ENCODE peak calls at places on chromosomes 2 and 18, in seven cellular contexts. L is HepG2, R is IMR-90, V is HCT116, Q is upper lobe of left lung, T is A549, D is ovary. S is an unnamed sample. For H3K9me3 and H3K4me1, the result is how much of the 10 kb centered on the place peaks cover.

GRCh38 chr2:196987654-196988364 is 61.3 kb upstream of the PGAP1 start:
- DNase-seq in L (peak), V (peak), Q (no peak), T (peak), D (no peak), R (peak), S (no peak)

GRCh38 chr2:182068811-182069210 is 83.2 kb downstream of the PPP1R1C start:
- DNase-seq in L (no peak), T (peak), Q (no peak), R (no peak), D (no peak), V (no peak), S (no peak)

GRCh38 chr2:120884406-120885290 is 149.0 kb downstream of the GLI2 start:
- DNase-seq in L (no peak), T (no peak), V (no peak), Q (no peak), D (peak), R (no peak), S (no peak)

GRCh38 chr18:42024131-42024530 is 69.1 kb downstream of the PIK3C3 start:
- DNase-seq in T (no peak), Q (no peak), V (no peak), L (no peak), R (no peak), D (no peak), S (no peak)

GRCh38 chr2:15893085-15893484 is 47.3 kb upstream of the MYCN start:
- DNase-seq in Q (no peak), D (no peak), L (no peak), T (no peak), R (no peak), V (no peak), S (no peak)

GRCh38 chr2:98824256-98825042 is 93.5 kb upstream of the MGAT4A start:
- DNase-seq in T (no peak), V (no peak), R (no peak), D (no peak), Q (no peak), L (no peak), S (no peak)

GRCh38 chr18:68040198-68040597 is 523.7 kb upstream of the DSEL start:
- DNase-seq in T (no peak), D (no peak), Q (no peak), V (no peak), R (no peak), L (no peak), S (no peak)

GRCh38 chr18:42954887-42955286 is 160.6 kb downstream of the RIT2 start:
- DNase-seq in L (no peak), Q (no peak), R (no peak), D (no peak), T (no peak), V (no peak), S (no peak)

GRCh38 chr2:207565736-207566135 is 36.0 kb downstream of the CREB1 start:
- DNase-seq in D (no peak), Q (no peak), V (no peak), T (no peak), L (no peak), R (no peak), S (no peak)

GRCh38 chr2:44201648-44202047 is 33.0 kb downstream of the PPM1B start:
- DNase-seq in Q (no peak), D (no peak), V (no peak), T (no peak), R (no peak), L (no peak), S (no peak)

GRCh38 chr18:68263481-68263880 is 451.4 kb downstream of the TMX3 start:
- DNase-seq in R (peak), V (no peak), D (no peak), L (no peak), Q (no peak), T (no peak), S (no peak)

GRCh38 chr2:3034396-3034795 is 343.2 kb downstream of the EIPR1 start:
- DNase-seq in V (no peak), R (no peak), T (no peak), L (no peak), D (no peak), Q (no peak), S (no peak)

GRCh38 chr2:127581516-127582490 is 46.3 kb downstream of the MYO7B start:
- DNase-seq in V (no peak), R (no peak), Q (peak), T (no peak), L (no peak), D (peak), S (no peak)

GRCh38 chr2:100539221-100539620 is 23.6 kb upstream of the PDCL3 start:
- DNase-seq in D (no peak), Q (no peak), V (no peak), T (no peak), R (no peak), L (no peak), S (no peak)

DNA sequence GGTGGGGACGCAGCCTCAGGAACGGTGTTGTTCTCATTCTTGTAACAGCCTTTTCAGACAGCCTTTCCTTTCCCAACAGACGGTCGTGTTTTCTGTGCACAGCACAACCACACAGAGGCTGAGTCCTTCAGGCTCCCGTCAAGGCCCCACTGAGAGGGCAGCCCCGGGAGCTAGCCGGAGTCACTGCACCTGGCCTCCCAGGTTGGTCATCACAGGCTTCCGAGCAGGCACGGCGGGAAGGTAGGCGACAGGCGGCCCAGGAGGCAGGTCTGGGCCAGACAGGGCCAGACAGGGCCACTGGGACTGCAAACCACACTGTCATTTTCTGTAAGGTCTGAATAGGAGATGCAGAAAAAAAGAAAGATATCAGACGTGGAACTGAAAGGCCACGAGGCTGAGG is 570.8 kb downstream of the GALR1 start:
- DNase-seq in L (no peak), D (no peak), Q (no peak), T (no peak), V (no peak), R (no peak), S (no peak)
- H3K9me3 ChIP-seq in L (under half), D (under half), Q (under half), T (under half), V (under half), R (under half), S (under half)

GRCh38 chr2:108833219-108833618 is 46.6 kb downstream of the CCDC138 start:
- DNase-seq in L (peak), T (no peak), R (peak), V (no peak), Q (no peak), D (no peak), S (no peak)
- H3K4me1 ChIP-seq in L (under half), T (under half), R (under half), V (under half), Q (under half), D (under half), S (under half)

DNA sequence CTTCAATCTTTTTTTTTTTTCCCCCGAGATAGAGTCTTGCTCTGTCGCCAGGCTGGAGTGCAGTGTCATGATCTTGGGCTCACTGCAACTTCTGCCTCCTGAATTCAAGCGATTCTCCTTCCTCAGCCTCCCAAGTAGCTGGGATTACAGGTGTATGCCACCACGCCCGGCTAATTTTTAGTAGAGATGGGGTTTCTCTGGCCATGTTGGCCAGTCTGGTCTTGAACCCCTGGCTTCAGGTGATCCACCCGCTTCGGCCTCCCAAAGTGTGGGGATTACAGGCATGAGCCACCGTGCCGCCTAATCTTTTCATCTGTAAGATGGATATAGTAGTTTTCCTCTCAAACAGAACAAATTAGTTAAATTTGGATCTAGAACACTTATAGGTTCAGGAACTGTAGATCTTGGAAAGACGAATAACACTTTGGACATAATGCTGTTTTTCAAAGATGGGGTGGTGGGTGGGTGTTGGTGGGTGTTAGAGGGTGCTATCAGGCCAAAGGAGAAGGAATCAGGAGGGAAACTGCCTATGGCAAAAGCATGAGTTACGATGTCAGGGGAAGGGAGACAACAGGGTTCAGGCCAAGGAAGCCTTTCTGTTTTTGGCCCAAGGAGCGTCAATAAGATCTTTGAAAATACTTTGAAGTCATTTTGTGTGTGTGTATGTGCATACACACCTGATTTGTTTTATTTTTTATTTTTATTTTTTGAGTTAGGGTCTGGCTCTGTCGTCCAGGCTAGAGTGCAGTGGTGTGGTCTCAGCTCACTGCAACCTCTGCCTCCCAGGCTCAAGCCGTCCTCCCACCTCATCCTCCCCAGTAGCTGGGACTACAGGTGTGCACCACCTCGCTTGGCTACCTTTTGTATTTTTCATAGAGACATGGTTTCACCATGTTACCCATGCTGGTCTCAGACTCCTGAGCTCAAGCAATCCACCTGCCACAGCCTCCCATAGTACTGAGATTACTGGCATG is 6.8 kb downstream of the RPL37A start:
- DNase-seq in R (no peak), V (no peak), D (no peak), Q (no peak), L (no peak), T (no peak), S (no peak)
- TF ChIP-seq POLR2A in R (no peak), V (no peak), D (no peak), Q (no peak), L (peak), T (no peak), S (no peak)

DNA sequence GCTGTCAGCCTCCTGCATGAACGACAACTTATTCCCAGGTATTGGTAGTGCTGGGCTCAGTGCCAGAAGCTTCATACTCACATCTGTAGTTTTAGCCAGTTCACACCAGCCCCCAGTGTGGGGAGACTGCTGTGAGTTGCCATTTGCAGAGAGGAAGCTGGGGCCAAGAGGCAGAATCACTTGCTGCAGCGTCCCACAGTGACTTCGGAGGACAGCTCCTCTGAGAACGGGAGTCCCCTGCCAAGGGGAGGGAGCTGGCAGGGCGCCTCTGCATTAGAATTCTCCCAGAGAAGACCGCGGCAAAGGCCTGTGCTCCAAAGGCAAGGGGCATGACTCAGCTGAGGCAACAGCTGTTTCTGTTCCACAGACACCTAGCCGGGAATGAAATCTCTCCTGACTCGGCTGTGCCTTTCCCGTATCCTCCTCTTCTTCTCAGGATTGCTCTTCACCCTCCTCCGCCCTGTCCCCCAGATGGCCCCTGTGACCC is 17.8 kb downstream of the MAL start:
- DNase-seq in R (peak), D (peak), V (no peak), Q (peak), L (no peak), T (no peak), S (peak)
- H3K9me3 ChIP-seq in R (under half), D (under half), V (under half), Q (under half), L (under half), T (under half), S (under half)

DNA sequence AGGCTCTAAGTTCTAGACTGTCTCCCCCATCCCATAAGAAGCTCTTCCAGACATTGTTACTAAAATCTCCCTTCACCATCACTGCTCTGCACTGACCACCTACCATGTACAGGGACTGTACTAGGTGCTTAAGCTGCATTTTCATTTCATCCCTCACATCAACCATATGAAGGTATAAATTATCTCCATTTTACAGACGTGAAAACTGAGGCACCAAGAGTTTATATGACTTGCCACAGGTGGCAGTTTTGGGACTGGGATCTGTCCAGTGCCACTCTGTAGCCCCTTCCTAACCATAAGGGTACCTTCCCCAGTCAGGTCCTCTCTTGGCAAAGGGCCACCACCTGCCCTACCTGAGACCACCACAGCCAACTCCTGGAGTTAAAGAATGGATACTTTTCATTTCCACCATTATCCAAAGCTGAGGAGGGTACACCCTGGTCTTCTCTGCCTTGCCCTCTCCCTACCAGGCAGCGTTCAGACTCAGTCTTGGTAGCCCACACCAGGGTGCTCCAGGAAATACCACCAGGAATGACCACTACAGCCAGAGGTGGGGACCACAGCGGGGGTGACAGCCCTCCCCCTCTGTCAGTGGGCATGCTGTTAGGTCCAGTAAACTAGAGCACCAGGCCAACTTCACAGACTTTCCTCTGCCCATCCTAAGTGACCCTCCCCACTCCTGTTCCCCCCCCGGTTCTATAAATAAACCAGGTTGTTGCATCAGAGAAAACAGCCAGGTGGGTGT is 2.8 kb downstream of the RAB11FIP5 start:
- DNase-seq in L (no peak), D (no peak), T (no peak), R (no peak), V (no peak), Q (no peak), S (no peak)
- H3K4me1 ChIP-seq in L (half or more), D (under half), T (under half), R (under half), V (under half), Q (under half), S (under half)

GRCh38 chr2:163736433-163737168 is 793 bp upstream of the FIGN start:
- DNase-seq in D (peak), L (peak), T (peak), R (no peak), Q (no peak), V (no peak), S (peak)
- TF ChIP-seq POLR2A in D (no peak), L (no peak), T (no peak), R (no peak), Q (no peak), V (no peak), S (no peak)